ENCODE peak calls at places on chromosomes 13 and 19, in seven cellular contexts. V is uterus, Z is IMR-90, J is esophagus squamous epithelium, L is ovary, P is adrenal gland, G is lower leg skin. T is an unnamed sample.

GRCh38 chr13:32790731-32791130 is 204.5 kb downstream of the PDS5B start:
- DNase-seq in V (no peak), P (no peak), J (no peak), Z (no peak), G (no peak), L (no peak), T (no peak)

GRCh38 chr13:114034481-114034891 is 60.6 kb upstream of the C13orf46 start:
- DNase-seq in G (no peak), L (no peak), V (no peak), J (no peak), Z (peak), P (no peak), T (no peak)

GRCh38 chr19:19591133-19591825 is 27.2 kb downstream of the PBX4 start:
- DNase-seq in V (no peak), Z (peak), P (peak), L (no peak), J (no peak), G (no peak), T (peak)

GRCh38 chr13:73633817-73634449 is 500.3 kb downstream of the KLF12 start:
- DNase-seq in Z (no peak), G (no peak), J (no peak), V (no peak), L (no peak), P (no peak), T (no peak)

GRCh38 chr13:44211753-44212152 is 161.9 kb upstream of the SERP2 start:
- DNase-seq in P (no peak), J (no peak), V (no peak), Z (no peak), L (no peak), G (no peak), T (no peak)

GRCh38 chr13:76833465-76833864 is 52.7 kb downstream of the KCTD12 start:
- DNase-seq in V (no peak), Z (no peak), G (no peak), P (no peak), J (no peak), L (no peak), T (no peak)

GRCh38 chr13:101893021-101893420 is 440.5 kb downstream of the ITGBL1 start:
- DNase-seq in J (no peak), P (no peak), Z (no peak), L (no peak), V (no peak), G (no peak), T (no peak)

GRCh38 chr19:55118401-55118991 is 1.1 kb upstream of the PPP1R12C start:
- DNase-seq in L (peak), P (no peak), V (no peak), Z (no peak), G (no peak), J (no peak), T (no peak)

GRCh38 chr13:30736461-30736860 is 1.1 kb downstream of the ALOX5AP start:
- DNase-seq in V (no peak), J (no peak), L (no peak), G (no peak), Z (no peak), P (no peak), T (no peak)

GRCh38 chr19:952680-953500 is 27.1 kb downstream of the ARID3A start:
- DNase-seq in V (no peak), G (no peak), L (no peak), Z (no peak), P (no peak), J (no peak), T (no peak)

GRCh38 chr19:4352701-4353121 is 9.3 kb downstream of the MPND start:
- DNase-seq in J (no peak), Z (peak), P (peak), L (no peak), V (peak), G (peak), T (no peak)

GRCh38 chr13:96020155-96020575 is 33.0 kb downstream of the UGGT2 start:
- DNase-seq in L (no peak), P (peak), Z (peak), V (no peak), G (no peak), J (no peak), T (peak)

GRCh38 chr19:55703790-55704215 is 28.8 kb downstream of the EPN1 start:
- DNase-seq in J (no peak), P (no peak), V (no peak), G (peak), Z (no peak), L (peak), T (peak)

GRCh38 chr13:40539954-40540706 is 126.3 kb downstream of the FOXO1 start:
- DNase-seq in Z (peak), G (no peak), L (no peak), V (no peak), J (no peak), P (peak), T (peak)

GRCh38 chr13:76425930-76426329 is 460.3 kb downstream of the KCTD12 start:
- DNase-seq in G (no peak), Z (peak), V (no peak), L (no peak), P (no peak), J (no peak), T (no peak)

GRCh38 chr13:93320942-93321341 is 94.3 kb downstream of the GPC6 start:
- DNase-seq in V (no peak), G (no peak), L (no peak), J (no peak), Z (peak), P (no peak), T (no peak)

GRCh38 chr13:40946485-40946884 is 72.6 kb downstream of the ELF1 start:
- DNase-seq in V (no peak), Z (no peak), L (no peak), P (no peak), G (no peak), J (no peak), T (no peak)

GRCh38 chr19:29532956-29533355 is 7.2 kb downstream of the VSTM2B start:
- DNase-seq in P (no peak), J (no peak), Z (no peak), G (peak), L (no peak), V (no peak), T (no peak)

GRCh38 chr19:10544242-10544752 is 593 bp downstream of the ATG4D start:
- DNase-seq in L (peak), P (peak), J (no peak), G (no peak), V (no peak), Z (no peak), T (no peak)

GRCh38 chr13:22103628-22104027 is 432.8 kb downstream of the FGF9 start:
- DNase-seq in L (no peak), V (no peak), J (no peak), G (no peak), Z (peak), P (no peak), T (no peak)

GRCh38 chr13:109790951-109791605 is 4.7 kb upstream of the IRS2 start:
- DNase-seq in J (no peak), L (no peak), V (no peak), P (peak), Z (peak), G (no peak), T (peak)

GRCh38 chr19:955803-956746 is 28.1 kb upstream of the WDR18 start:
- DNase-seq in J (no peak), L (no peak), P (no peak), G (no peak), V (no peak), Z (no peak), T (no peak)

GRCh38 chr13:95349267-95349666 is 48.0 kb upstream of the ABCC4 start:
- DNase-seq in Z (peak), J (no peak), P (no peak), G (no peak), L (no peak), V (no peak), T (no peak)

GRCh38 chr19:7534531-7534980 is 961 bp upstream of the PNPLA6 start:
- DNase-seq in G (peak), V (peak), P (peak), L (peak), J (no peak), Z (peak), T (no peak)

GRCh38 chr13:31045621-31046081 is 113.2 kb downstream of the TEX26 start:
- DNase-seq in G (peak), L (peak), P (peak), V (peak), J (no peak), Z (peak), T (peak)

GRCh38 chr13:59782696-59783095 is 381.0 kb downstream of the DIAPH3 start:
- DNase-seq in L (no peak), J (no peak), V (no peak), Z (no peak), G (no peak), P (no peak), T (no peak)

GRCh38 chr13:59790626-59791025 is 373.1 kb downstream of the DIAPH3 start:
- DNase-seq in J (no peak), V (no peak), L (no peak), Z (peak), P (no peak), G (no peak), T (no peak)

GRCh38 chr13:59793107-59793506 is 370.6 kb downstream of the DIAPH3 start:
- DNase-seq in G (no peak), J (no peak), Z (no peak), P (no peak), V (no peak), L (no peak), T (no peak)

DNA sequence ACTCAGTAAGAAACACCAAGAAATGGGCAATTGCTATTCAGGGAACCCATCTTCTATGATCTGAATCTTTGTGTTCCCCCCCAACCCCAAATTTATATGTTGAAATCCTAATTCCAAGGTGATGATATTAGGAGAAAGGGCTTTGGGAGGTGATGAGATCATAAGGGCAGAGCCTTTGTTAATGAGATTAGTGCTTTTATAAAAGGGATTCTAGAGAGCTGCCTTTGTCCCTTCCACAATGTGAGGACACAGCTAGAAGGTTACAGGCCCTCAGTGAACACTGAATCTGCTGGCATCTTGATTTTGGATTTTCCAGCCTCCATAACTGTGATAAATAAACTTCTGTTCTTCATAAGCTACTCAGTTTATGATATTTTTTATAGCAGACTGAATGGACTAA is 376.0 kb downstream of the DIAPH3 start:
- DNase-seq in P (no peak), G (no peak), J (no peak), L (no peak), Z (no peak), V (no peak), T (no peak)
- TF ChIP-seq POLR2A in P (no peak), G (no peak), J (no peak), L (no peak), Z (no peak), V (no peak), T (no peak)

GRCh38 chr19:21588202-21588601 is 82.8 kb downstream of the ZNF429 start:
- DNase-seq in G (no peak), J (no peak), L (no peak), Z (no peak), P (no peak), V (no peak), T (no peak)

GRCh38 chr19:21587549-21587948 is 82.1 kb downstream of the ZNF429 start:
- DNase-seq in L (no peak), P (no peak), G (no peak), J (no peak), V (no peak), Z (no peak), T (no peak)

GRCh38 chr19:21585491-21585890 is 80.1 kb downstream of the ZNF429 start:
- DNase-seq in L (no peak), Z (no peak), V (no peak), P (no peak), G (no peak), J (no peak), T (no peak)

GRCh38 chr19:21586341-21587116 is 81.1 kb downstream of the ZNF429 start:
- DNase-seq in P (peak), L (peak), Z (no peak), V (no peak), J (no peak), G (no peak), T (no peak)

DNA sequence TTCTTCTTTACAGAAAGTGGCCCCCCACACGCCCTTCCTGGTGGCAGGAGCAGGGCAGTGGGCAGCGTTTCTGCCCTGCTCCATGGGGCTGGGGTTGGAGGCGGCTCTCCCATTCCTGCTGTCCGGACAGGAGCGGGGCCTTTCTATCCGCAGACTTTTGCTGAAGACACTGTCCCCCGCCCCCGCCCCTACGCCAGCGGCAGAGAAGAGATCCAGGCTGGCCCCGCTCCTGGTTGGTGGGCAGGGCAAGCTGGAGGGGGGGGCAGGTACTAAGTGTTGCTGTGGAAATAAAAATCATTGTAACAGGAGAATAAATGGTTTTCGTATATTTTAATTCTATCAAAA is 81.7 kb downstream of the ZNF429 start:
- DNase-seq in Z (no peak), G (no peak), J (no peak), L (peak), V (no peak), P (peak), T (no peak)
- TF ChIP-seq POLR2A in Z (no peak), G (no peak), J (no peak), L (no peak), V (no peak), P (no peak), T (no peak)

GRCh38 chr19:37370880-37371661 is at the start of gene ZNF527:
- DNase-seq in J (peak), Z (peak), V (peak), L (peak), P (peak), G (peak), T (peak)
- TF ChIP-seq POLR2A in J (no peak), Z (peak), V (peak), L (peak), P (peak), G (no peak), T (peak)

GRCh38 chr19:35154535-35155406 is at the start of gene FXYD5:
- DNase-seq in L (peak), J (no peak), V (peak), G (peak), P (peak), Z (peak), T (peak)
- TF ChIP-seq POLR2A in L (no peak), J (no peak), V (peak), G (no peak), P (no peak), Z (peak), T (peak)

DNA sequence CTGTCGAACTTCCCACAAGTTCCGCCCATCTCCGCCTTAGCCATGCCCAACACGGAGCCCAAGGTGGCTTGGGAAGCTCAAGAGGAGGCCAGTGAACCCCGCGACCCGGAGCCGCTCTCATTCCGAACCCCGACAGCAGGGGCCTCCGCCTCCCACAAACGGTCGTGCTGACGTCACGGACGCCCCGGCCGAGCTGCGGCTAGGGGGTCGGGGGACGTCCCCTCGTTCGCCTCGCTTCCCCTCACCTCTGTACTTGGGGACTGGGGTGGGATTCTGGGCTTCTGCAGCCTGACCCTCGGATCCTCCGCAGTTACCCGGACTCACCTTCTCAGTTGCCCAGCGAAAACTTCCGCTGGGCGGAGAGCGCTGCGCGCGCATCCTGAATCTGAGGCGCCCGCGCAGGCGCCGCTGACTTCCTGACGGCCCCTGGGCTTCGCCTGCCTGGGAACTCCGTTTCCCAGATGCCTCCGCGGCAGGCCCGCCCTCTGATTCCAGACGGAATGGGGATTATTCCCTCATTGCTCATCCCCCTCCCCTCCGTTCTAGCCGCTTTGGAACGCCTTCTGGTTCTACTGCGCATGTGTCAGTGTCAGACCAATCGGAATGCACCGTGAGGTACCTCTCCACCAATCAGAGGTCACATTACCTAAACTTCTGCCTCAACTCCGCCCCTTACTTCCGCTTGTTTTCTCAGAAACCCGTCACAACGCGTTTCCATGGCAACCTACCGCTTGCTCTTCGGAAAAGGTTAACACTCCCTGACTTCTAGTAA is at the start of gene VRK3:
- DNase-seq in G (peak), V (peak), L (peak), Z (peak), J (peak), P (peak), T (peak)
- TF ChIP-seq POLR2A in G (peak), V (peak), L (peak), Z (peak), J (no peak), P (peak), T (peak)

DNA sequence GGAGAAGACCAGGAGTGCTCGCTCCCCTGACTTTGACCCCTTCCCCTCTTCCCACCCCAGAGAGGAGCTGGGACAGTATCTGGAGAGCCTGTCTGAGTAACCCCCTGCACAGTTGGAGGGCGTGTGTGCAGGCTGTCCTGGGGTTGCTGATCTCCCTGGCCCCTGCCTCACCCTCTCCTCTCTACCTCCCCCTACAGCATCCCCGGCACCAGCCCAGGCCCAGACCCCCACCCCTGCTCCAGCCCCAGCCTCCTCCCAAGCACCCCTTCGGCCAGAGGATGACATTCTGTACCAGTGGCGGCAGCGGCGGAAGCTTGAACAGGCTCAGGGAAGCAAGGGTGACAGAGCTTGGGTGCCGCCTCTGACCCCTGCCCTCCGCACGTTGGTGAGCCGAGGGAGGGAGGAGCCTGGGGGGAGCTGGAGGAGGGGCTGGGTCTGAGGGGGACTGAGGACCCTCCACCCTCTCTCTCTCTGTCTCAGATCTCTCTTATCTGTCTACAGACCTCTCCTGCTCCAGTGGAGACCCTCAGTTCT is 8.7 kb downstream of the PROSER3 start:
- DNase-seq in G (no peak), P (no peak), L (no peak), V (no peak), J (no peak), Z (no peak), T (no peak)
- TF ChIP-seq POLR2A in G (no peak), P (no peak), L (no peak), V (no peak), J (no peak), Z (no peak), T (no peak)

T was measured in H54.